ENCODE peak calls at places on chromosomes 6 and 20, in four cellular contexts. G is AG09309, S is GM23338, T is endothelial cell. C is an unnamed sample.

GRCh38 chr6:5014072-5014561 is 10.3 kb upstream of the RPP40 start:
- DNase-seq in S (no peak), T (no peak), G (no peak), C (no peak)

GRCh38 chr20:50652702-50653294 is 38.5 kb downstream of the RIPOR3 start:
- DNase-seq in G (no peak), T (no peak), S (no peak), C (no peak)

GRCh38 chr20:34569598-34569997 is 11.1 kb downstream of the MAP1LC3A start:
- DNase-seq in G (no peak), T (no peak), S (no peak), C (no peak)

GRCh38 chr6:107816818-107817217 is 7.3 kb downstream of the SCML4 start:
- DNase-seq in G (no peak), S (no peak), T (no peak), C (no peak)

GRCh38 chr20:22385602-22386299 is 198.6 kb downstream of the FOXA2 start:
- DNase-seq in T (no peak), G (no peak), S (peak; percentile 32), C (no peak)

GRCh38 chr6:35081426-35081851 is 59.7 kb downstream of the TCP11 start:
- DNase-seq in S (no peak), T (no peak), G (no peak), C (no peak)

GRCh38 chr20:63006611-63007471 is at the start of gene BHLHE23:
- DNase-seq in S (peak; percentile 85), T (no peak), G (no peak), C (no peak)

GRCh38 chr6:34671801-34672656 is 24.5 kb downstream of the ILRUN start:
- DNase-seq in T (no peak), G (no peak), S (no peak), C (no peak)

GRCh38 chr6:38113810-38114577 is 294.5 kb downstream of the ZFAND3 start:
- DNase-seq in T (no peak), G (no peak), S (no peak), C (no peak)

GRCh38 chr20:58634818-58635665 is 16.0 kb upstream of the STX16 start:
- DNase-seq in G (no peak), S (no peak), T (no peak), C (no peak)

GRCh38 chr6:28657756-28658465 is 132.2 kb downstream of the GPX5 start:
- DNase-seq in S (peak; percentile 77), T (peak; percentile 57), G (no peak), C (peak; percentile 31)

GRCh38 chr6:101578306-101578705 is 184.8 kb downstream of the GRIK2 start:
- DNase-seq in G (no peak), S (no peak), T (no peak), C (no peak)

GRCh38 chr6:37491161-37491829 is 8.4 kb downstream of the CCDC167 start:
- DNase-seq in S (no peak), G (no peak), T (no peak), C (no peak)

GRCh38 chr20:48556956-48557355 is 270.8 kb downstream of the PREX1 start:
- DNase-seq in S (peak; percentile 9), T (no peak), G (no peak), C (no peak)

GRCh38 chr6:82362144-82362543 is 1.5 kb upstream of the TPBG start:
- DNase-seq in T (no peak), G (no peak), S (no peak), C (no peak)

GRCh38 chr6:34333858-34334257 is 58.6 kb downstream of the NUDT3 start:
- DNase-seq in G (no peak), S (no peak), T (no peak), C (no peak)

GRCh38 chr6:161033667-161034066 is 42.1 kb downstream of the MAP3K4 start:
- DNase-seq in T (no peak), G (no peak), S (no peak), C (no peak)

GRCh38 chr6:39992861-39993622 is 58.8 kb upstream of the MOCS1 start:
- DNase-seq in T (no peak), G (no peak), S (no peak), C (no peak)